ENCODE peak calls at places on chromosomes 5 and 9, in four cellular contexts. One of them, this sample, is unnamed.

GRCh38 chr5:1916041-1917001 is 33.6 kb upstream of the IRX4 start:
- DNase-seq in RWPE1: no peak
- DNase-seq in stimulated activated CD4-positive, alpha-beta T cell treated with anti-CD3 and anti-CD28 coated beads, Interleukin-15, amount 100 ng/mL, for 24 hours: no peak
- DNase-seq in PC-9: no peak
- DNase-seq in this sample: no peak

GRCh38 chr9:95268681-95269080 is 48.8 kb downstream of the FANCC start:
- DNase-seq in RWPE1: no peak
- DNase-seq in stimulated activated CD4-positive, alpha-beta T cell treated with anti-CD3 and anti-CD28 coated beads, Interleukin-15, amount 100 ng/mL, for 24 hours: no peak
- DNase-seq in PC-9: no peak
- DNase-seq in this sample: peak; percentile 32

GRCh38 chr5:171849585-171850353 is 64.2 kb downstream of the SMIM23 start:
- DNase-seq in RWPE1: no peak
- DNase-seq in stimulated activated CD4-positive, alpha-beta T cell treated with anti-CD3 and anti-CD28 coated beads, Interleukin-15, amount 100 ng/mL, for 24 hours: no peak
- DNase-seq in PC-9: no peak
- DNase-seq in this sample: no peak

GRCh38 chr9:128280084-128280622 is 4.1 kb downstream of the SWI5 start:
- DNase-seq in RWPE1: no peak
- DNase-seq in stimulated activated CD4-positive, alpha-beta T cell treated with anti-CD3 and anti-CD28 coated beads, Interleukin-15, amount 100 ng/mL, for 24 hours: no peak
- DNase-seq in PC-9: no peak
- DNase-seq in this sample: no peak

GRCh38 chr5:91956738-91957137 is 573.6 kb upstream of the ARRDC3 start:
- DNase-seq in RWPE1: no peak
- DNase-seq in stimulated activated CD4-positive, alpha-beta T cell treated with anti-CD3 and anti-CD28 coated beads, Interleukin-15, amount 100 ng/mL, for 24 hours: no peak
- DNase-seq in PC-9: no peak
- DNase-seq in this sample: no peak

GRCh38 chr9:99307846-99308245 is 85.8 kb downstream of the SEC61B start:
- DNase-seq in RWPE1: no peak
- DNase-seq in stimulated activated CD4-positive, alpha-beta T cell treated with anti-CD3 and anti-CD28 coated beads, Interleukin-15, amount 100 ng/mL, for 24 hours: no peak
- DNase-seq in PC-9: peak; percentile 22
- DNase-seq in this sample: no peak

GRCh38 chr9:98081477-98082219 is 25.1 kb downstream of the NANS start:
- DNase-seq in RWPE1: peak; percentile 85
- DNase-seq in stimulated activated CD4-positive, alpha-beta T cell treated with anti-CD3 and anti-CD28 coated beads, Interleukin-15, amount 100 ng/mL, for 24 hours: peak; percentile 55
- DNase-seq in PC-9: peak; percentile 79
- DNase-seq in this sample: no peak

GRCh38 chr9:32665101-32665500 is 29.6 kb upstream of the TAF1L start:
- DNase-seq in RWPE1: peak; percentile 59
- DNase-seq in stimulated activated CD4-positive, alpha-beta T cell treated with anti-CD3 and anti-CD28 coated beads, Interleukin-15, amount 100 ng/mL, for 24 hours: no peak
- DNase-seq in PC-9: peak; percentile 40
- DNase-seq in this sample: peak; percentile 36

GRCh38 chr5:118620201-118620600 is 368.1 kb downstream of the DTWD2 start:
- DNase-seq in RWPE1: no peak
- DNase-seq in stimulated activated CD4-positive, alpha-beta T cell treated with anti-CD3 and anti-CD28 coated beads, Interleukin-15, amount 100 ng/mL, for 24 hours: no peak
- DNase-seq in PC-9: no peak
- DNase-seq in this sample: no peak

GRCh38 chr9:129289883-129290282 is 111.8 kb upstream of the IER5L start:
- DNase-seq in RWPE1: no peak
- DNase-seq in stimulated activated CD4-positive, alpha-beta T cell treated with anti-CD3 and anti-CD28 coated beads, Interleukin-15, amount 100 ng/mL, for 24 hours: no peak
- DNase-seq in PC-9: no peak
- DNase-seq in this sample: no peak

GRCh38 chr9:99352786-99353185 is 130.7 kb downstream of the SEC61B start:
- DNase-seq in RWPE1: no peak
- DNase-seq in stimulated activated CD4-positive, alpha-beta T cell treated with anti-CD3 and anti-CD28 coated beads, Interleukin-15, amount 100 ng/mL, for 24 hours: no peak
- DNase-seq in PC-9: no peak
- DNase-seq in this sample: no peak

GRCh38 chr5:19229210-19229835 is 758.7 kb downstream of the CDH18 start:
- DNase-seq in RWPE1: no peak
- DNase-seq in stimulated activated CD4-positive, alpha-beta T cell treated with anti-CD3 and anti-CD28 coated beads, Interleukin-15, amount 100 ng/mL, for 24 hours: no peak
- DNase-seq in PC-9: no peak
- DNase-seq in this sample: no peak

This sample was measured in Caki2.